ENCODE peak calls at places on chromosome 15, in five cellular contexts. E, P, X, R and B are unnamed samples.

GRCh38 chr15:95843241-95843851 is 487.2 kb upstream of the NR2F2 start:
- DNase-seq in E (no peak), P (no peak), X (no peak), R (no peak), B (no peak)

GRCh38 chr15:87144775-87145174 is 1065.1 kb downstream of the AGBL1 start:
- DNase-seq in E (no peak), P (no peak), X (no peak), R (no peak), B (no peak)

GRCh38 chr15:50182233-50183013 is 427 bp downstream of the SLC27A2 start:
- DNase-seq in E (no peak), P (peak; percentile 55), X (peak; percentile 32), R (peak; percentile 23), B (peak; percentile 45)

GRCh38 chr15:36079021-36079420 is 500.4 kb upstream of the CDIN1 start:
- DNase-seq in E (no peak), P (no peak), X (no peak), R (no peak), B (no peak)

GRCh38 chr15:87403973-87404372 is 852.6 kb downstream of the NTRK3 start:
- DNase-seq in E (no peak), P (no peak), X (no peak), R (no peak), B (no peak)

GRCh38 chr15:45129651-45130129 is at the start of the genes DUOX1 and DUOXA1:
- DNase-seq in E (peak; percentile 56), P (no peak), X (peak; percentile 74), R (no peak), B (peak; percentile 85)

GRCh38 chr15:57591237-57591821 is 375 bp upstream of the MYZAP start:
- DNase-seq in E (peak; percentile 57), P (no peak), X (no peak), R (peak; percentile 15), B (no peak)

GRCh38 chr15:31461911-31462480 is 135.4 kb downstream of the KLF13 start:
- DNase-seq in E (no peak), P (no peak), X (no peak), R (no peak), B (no peak)

GRCh38 chr15:37877851-37878577 is 56.4 kb upstream of the TMCO5A start:
- DNase-seq in E (peak; percentile 79), P (no peak), X (no peak), R (peak; percentile 5), B (peak; percentile 28)

GRCh38 chr15:93238641-93239040 is 149.6 kb upstream of the RGMA start:
- DNase-seq in E (no peak), P (no peak), X (no peak), R (no peak), B (no peak)

GRCh38 chr15:70617076-70617910 is 146.1 kb downstream of the UACA start:
- DNase-seq in E (no peak), P (no peak), X (no peak), R (no peak), B (no peak)

GRCh38 chr15:67422296-67422695 is 98.6 kb upstream of the C15orf61 start:
- DNase-seq in E (no peak), P (no peak), X (no peak), R (no peak), B (no peak)
- TF ChIP-seq CTCF in E (no peak), P (peak; percentile 21), X (no peak), R (no peak), B (no peak)

GRCh38 chr15:79299836-79300235 is 11.1 kb upstream of the TMED3 start:
- DNase-seq in E (no peak), P (no peak), X (no peak), R (no peak), B (no peak)

GRCh38 chr15:79294075-79294474 is 11.6 kb downstream of the ANKRD34C start:
- DNase-seq in E (no peak), P (no peak), X (no peak), R (no peak), B (no peak)

GRCh38 chr15:79292011-79292410 is 9.5 kb downstream of the ANKRD34C start:
- DNase-seq in E (no peak), P (no peak), X (no peak), R (no peak), B (no peak)

GRCh38 chr15:79290642-79291275 is 8.2 kb downstream of the ANKRD34C start:
- DNase-seq in E (peak; percentile 23), P (no peak), X (no peak), R (no peak), B (no peak)

DNA sequence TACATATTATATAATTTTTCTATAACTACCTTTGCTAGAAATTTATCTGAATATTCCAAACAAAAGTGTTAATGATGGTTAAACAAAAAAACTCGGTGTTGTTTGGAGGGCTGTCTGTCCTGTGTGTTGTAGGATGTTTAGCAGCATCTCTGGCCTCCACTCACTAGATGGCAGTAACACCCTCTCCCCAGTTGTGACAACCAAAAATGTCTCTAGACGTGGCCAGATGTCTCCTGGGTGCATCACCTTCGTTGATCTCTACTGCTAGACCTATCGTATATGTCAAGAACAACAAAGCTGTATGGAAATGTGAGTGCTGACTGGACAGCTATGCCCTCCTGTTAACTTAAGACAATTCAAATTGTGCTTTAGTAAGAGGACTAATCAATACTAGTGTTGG is 14.1 kb downstream of the ANKRD34C start:
- DNase-seq in E (no peak), P (no peak), X (no peak), R (no peak), B (no peak)
- TF ChIP-seq CTCF in E (peak; percentile 28), P (no peak), X (no peak), R (no peak), B (no peak)

DNA sequence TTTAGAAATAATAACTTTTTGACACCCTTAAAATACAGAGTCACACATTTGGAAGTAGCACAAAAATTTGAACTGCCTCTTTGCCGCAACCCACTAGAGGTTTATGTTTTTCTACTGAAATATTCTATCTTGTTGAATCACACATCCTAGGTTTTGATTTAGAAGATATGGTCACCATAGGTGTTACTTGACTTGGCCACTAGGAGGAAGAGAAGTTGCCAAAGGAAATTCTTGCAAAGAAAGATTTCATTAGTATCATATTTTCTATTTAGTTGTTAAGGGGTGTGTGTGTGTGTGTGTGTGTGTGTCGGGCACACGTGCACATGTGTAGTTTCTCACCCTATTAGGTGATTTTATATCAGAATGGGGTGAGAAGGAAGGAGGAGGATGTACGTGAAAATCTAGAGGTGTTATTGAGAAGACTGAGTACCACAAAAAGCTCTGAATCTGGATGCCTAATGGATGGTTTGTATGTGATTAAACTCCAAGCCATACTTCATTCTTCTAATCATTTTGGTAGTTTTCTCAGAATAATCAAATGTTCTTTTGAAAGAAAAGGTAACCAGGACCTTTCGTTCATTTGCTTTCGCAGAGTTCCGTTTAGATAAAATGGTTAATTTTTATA is 31.5 kb downstream of the ZFAND6 start:
- DNase-seq in E (no peak), P (peak; percentile 25), X (no peak), R (no peak), B (no peak)
- TF ChIP-seq CTCF in E (no peak), P (peak; percentile 37), X (peak; percentile 52), R (peak; percentile 24), B (peak; percentile 31)

GRCh38 chr15:89898628-89899302 is 5.0 kb upstream of the AP3S2 start:
- DNase-seq in E (peak; percentile 67), P (peak; percentile 95), X (peak; percentile 71), R (peak; percentile 22), B (peak; percentile 90)
- TF ChIP-seq CTCF in E (peak; percentile 96), P (peak; percentile 78), X (peak; percentile 71), R (peak; percentile 40), B (peak; percentile 88)

DNA sequence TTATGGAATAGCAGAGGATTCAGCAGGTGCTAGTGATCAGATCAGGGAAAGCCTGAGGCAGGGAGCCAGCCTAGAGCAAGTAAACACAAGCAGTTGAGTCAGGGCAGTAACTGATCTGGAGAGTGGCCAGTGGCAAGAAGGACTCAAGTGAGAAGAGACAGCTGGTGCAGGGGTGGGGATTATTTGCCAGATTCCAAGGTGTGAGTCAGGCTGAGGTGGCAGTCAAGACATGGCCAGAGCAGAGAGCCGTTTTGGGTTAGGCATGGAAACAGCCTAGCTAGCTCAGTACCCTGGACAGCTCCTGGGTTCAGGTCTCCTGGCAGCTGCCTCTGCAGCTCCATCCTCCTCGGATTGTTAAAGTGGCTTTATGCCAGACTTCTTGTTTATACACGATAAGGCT is 281.9 kb upstream of the ONECUT1 start:
- DNase-seq in E (peak; percentile 87), P (peak; percentile 65), X (no peak), R (peak; percentile 2), B (peak; percentile 84)
- TF ChIP-seq CTCF in E (no peak), P (no peak), X (no peak), R (no peak), B (no peak)

DNA sequence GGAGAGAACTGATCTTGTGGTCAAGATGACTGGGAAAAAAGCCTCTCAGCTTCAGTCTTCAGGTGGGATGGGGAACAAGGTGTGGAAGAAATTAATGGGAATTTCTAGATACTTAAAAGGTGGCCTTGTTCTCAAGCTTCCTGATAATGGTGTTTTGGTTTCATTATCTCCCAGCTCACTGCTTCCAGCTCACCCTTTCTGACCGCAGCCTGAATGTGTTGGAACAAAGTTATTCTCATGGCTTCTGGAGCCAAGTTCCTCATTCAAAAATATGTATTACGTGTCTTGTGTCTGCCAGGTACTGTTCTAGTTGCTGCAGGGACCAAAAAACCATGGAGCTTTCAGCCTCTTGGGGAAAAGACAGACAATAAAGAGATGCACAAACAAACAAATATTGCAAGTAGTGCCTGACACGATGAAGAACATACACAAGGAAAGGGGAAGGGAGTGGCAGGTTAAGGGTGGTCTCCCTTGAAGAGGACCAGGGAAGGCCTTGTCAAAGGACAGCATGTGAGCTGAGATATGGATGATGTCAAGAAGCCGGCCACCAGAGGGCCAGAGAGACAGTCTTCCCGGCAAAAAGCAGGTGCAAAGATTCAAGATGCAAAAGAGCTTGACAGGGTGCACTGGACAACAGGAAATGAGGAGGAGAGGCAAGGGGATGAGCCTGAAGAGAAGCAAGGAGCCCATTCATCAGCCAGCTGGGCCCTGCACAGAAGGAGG is 35.5 kb downstream of the ARRDC4 start:
- DNase-seq in E (peak; percentile 49), P (no peak), X (no peak), R (peak; percentile 16), B (no peak)
- TF ChIP-seq CTCF in E (peak; percentile 55), P (no peak), X (no peak), R (no peak), B (no peak)